ENCODE peak calls at places on chromosomes 16 and 17, in five cellular contexts. One of them, this sample, is unnamed.

GRCh38 chr17:76032073-76032779 is 5.1 kb upstream of the EVPL start:
- DNase-seq in HFF-Myc: no peak
- DNase-seq in RWPE1: no peak
- DNase-seq in progenitor cell of endocrine pancreas: no peak
- DNase-seq in body of pancreas: peak
- DNase-seq in this sample: no peak

GRCh38 chr17:68694791-68695485 is 93.8 kb upstream of the FAM20A start:
- DNase-seq in HFF-Myc: peak
- DNase-seq in RWPE1: no peak
- DNase-seq in progenitor cell of endocrine pancreas: no peak
- DNase-seq in body of pancreas: no peak
- DNase-seq in this sample: no peak

GRCh38 chr17:4304417-4305027 is 40.7 kb upstream of the ANKFY1 start:
- DNase-seq in HFF-Myc: no peak
- DNase-seq in RWPE1: peak
- DNase-seq in progenitor cell of endocrine pancreas: no peak
- DNase-seq in body of pancreas: peak
- DNase-seq in this sample: no peak

GRCh38 chr17:18138065-18138749 is 29.7 kb downstream of the MYO15A start:
- DNase-seq in HFF-Myc: no peak
- DNase-seq in RWPE1: no peak
- DNase-seq in progenitor cell of endocrine pancreas: no peak
- DNase-seq in body of pancreas: no peak
- DNase-seq in this sample: no peak

GRCh38 chr16:54647731-54648221 is 282.9 kb upstream of the IRX5 start:
- DNase-seq in HFF-Myc: no peak
- DNase-seq in RWPE1: peak
- DNase-seq in progenitor cell of endocrine pancreas: no peak
- DNase-seq in body of pancreas: no peak
- DNase-seq in this sample: no peak

GRCh38 chr16:26963109-26963508 is 103.6 kb upstream of the C16orf82 start:
- DNase-seq in HFF-Myc: no peak
- DNase-seq in RWPE1: no peak
- DNase-seq in progenitor cell of endocrine pancreas: no peak
- DNase-seq in body of pancreas: no peak
- DNase-seq in this sample: no peak

GRCh38 chr17:75814900-75815373 is 29.3 kb downstream of the UNC13D start:
- DNase-seq in HFF-Myc: peak
- DNase-seq in RWPE1: peak
- DNase-seq in progenitor cell of endocrine pancreas: no peak
- DNase-seq in body of pancreas: no peak
- DNase-seq in this sample: no peak

GRCh38 chr17:31738488-31738887 is 120.6 kb downstream of the COPRS start:
- DNase-seq in HFF-Myc: no peak
- DNase-seq in RWPE1: no peak
- DNase-seq in progenitor cell of endocrine pancreas: no peak
- DNase-seq in body of pancreas: no peak
- DNase-seq in this sample: no peak

GRCh38 chr17:28008526-28008925 is 34.0 kb upstream of the NLK start:
- DNase-seq in HFF-Myc: peak
- DNase-seq in RWPE1: peak
- DNase-seq in progenitor cell of endocrine pancreas: peak
- DNase-seq in body of pancreas: peak
- DNase-seq in this sample: no peak

GRCh38 chr16:69508033-69508432 is 57.7 kb upstream of the NFAT5 start:
- DNase-seq in HFF-Myc: no peak
- DNase-seq in RWPE1: no peak
- DNase-seq in progenitor cell of endocrine pancreas: no peak
- DNase-seq in body of pancreas: no peak
- DNase-seq in this sample: no peak

GRCh38 chr17:81522491-81523125 is 5.6 kb upstream of the FSCN2 start:
- DNase-seq in HFF-Myc: no peak
- DNase-seq in RWPE1: no peak
- DNase-seq in progenitor cell of endocrine pancreas: no peak
- DNase-seq in body of pancreas: no peak
- DNase-seq in this sample: no peak

GRCh38 chr16:56987692-56988091 is 1.7 kb upstream of the NLRC5 start:
- DNase-seq in HFF-Myc: no peak
- DNase-seq in RWPE1: no peak
- DNase-seq in progenitor cell of endocrine pancreas: no peak
- DNase-seq in body of pancreas: no peak
- DNase-seq in this sample: no peak

GRCh38 chr17:74011963-74012362 is 191.5 kb upstream of the RPL38 start:
- DNase-seq in HFF-Myc: no peak
- DNase-seq in RWPE1: no peak
- DNase-seq in progenitor cell of endocrine pancreas: no peak
- DNase-seq in body of pancreas: no peak
- DNase-seq in this sample: no peak

GRCh38 chr17:74006366-74006765 is 197.1 kb upstream of the RPL38 start:
- DNase-seq in HFF-Myc: no peak
- DNase-seq in RWPE1: no peak
- DNase-seq in progenitor cell of endocrine pancreas: no peak
- DNase-seq in body of pancreas: no peak
- DNase-seq in this sample: no peak

GRCh38 chr17:74005790-74006189 is 197.7 kb upstream of the RPL38 start:
- DNase-seq in HFF-Myc: no peak
- DNase-seq in RWPE1: no peak
- DNase-seq in progenitor cell of endocrine pancreas: no peak
- DNase-seq in body of pancreas: no peak
- DNase-seq in this sample: no peak

GRCh38 chr17:74010903-74011302 is 192.6 kb upstream of the RPL38 start:
- DNase-seq in HFF-Myc: no peak
- DNase-seq in RWPE1: no peak
- DNase-seq in progenitor cell of endocrine pancreas: no peak
- DNase-seq in body of pancreas: no peak
- DNase-seq in this sample: no peak

GRCh38 chr17:74008196-74008595 is 195.3 kb upstream of the RPL38 start:
- DNase-seq in HFF-Myc: no peak
- DNase-seq in RWPE1: no peak
- DNase-seq in progenitor cell of endocrine pancreas: no peak
- DNase-seq in body of pancreas: no peak
- DNase-seq in this sample: no peak
- TF ChIP-seq CTCF in HFF-Myc: peak
- TF ChIP-seq CTCF in RWPE1: no peak
- TF ChIP-seq CTCF in progenitor cell of endocrine pancreas: peak
- TF ChIP-seq CTCF in body of pancreas: no peak
- TF ChIP-seq CTCF in this sample: no peak

DNA sequence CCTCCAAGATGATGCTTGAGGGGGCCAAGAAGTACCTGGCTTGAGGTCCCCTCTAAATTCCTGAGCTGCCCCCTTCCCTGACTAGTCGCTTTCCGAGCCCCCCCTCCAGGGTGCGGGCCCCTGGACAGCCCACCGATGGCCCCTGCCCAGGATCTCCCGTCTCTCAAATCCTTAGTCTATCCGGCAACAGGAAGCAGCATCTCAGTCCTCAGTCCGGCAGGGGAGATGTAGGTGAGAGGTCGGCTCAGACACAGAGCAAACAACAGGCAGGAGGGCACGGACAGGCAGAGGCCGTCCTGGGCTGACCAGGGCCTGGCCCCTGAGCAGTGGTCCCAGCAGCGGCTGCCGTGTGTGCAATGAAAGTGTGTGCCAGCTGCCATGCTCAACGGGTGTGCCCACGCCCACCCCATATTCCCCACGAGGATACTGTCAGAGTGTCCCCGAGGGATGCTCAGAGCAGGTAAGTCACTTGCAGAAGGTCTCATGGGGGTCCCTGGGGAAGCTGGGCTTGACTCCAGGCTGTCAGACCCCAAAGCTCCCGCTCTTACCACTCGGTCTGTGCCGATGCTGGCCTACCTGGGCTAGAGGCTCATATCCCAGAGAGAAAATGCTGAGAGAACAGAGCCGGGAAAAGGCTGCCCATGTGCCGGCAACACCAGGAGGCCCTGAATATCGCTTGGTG is 7.2 kb downstream of the SLC43A2 start:
- DNase-seq in HFF-Myc: no peak
- DNase-seq in RWPE1: no peak
- DNase-seq in progenitor cell of endocrine pancreas: no peak
- DNase-seq in body of pancreas: no peak
- DNase-seq in this sample: no peak
- TF ChIP-seq CTCF in HFF-Myc: no peak
- TF ChIP-seq CTCF in RWPE1: no peak
- TF ChIP-seq CTCF in progenitor cell of endocrine pancreas: no peak
- TF ChIP-seq CTCF in body of pancreas: no peak
- TF ChIP-seq CTCF in this sample: no peak

GRCh38 chr16:60902114-60902513 is 1134.1 kb downstream of the CDH8 start:
- DNase-seq in HFF-Myc: no peak
- DNase-seq in RWPE1: no peak
- DNase-seq in progenitor cell of endocrine pancreas: no peak
- DNase-seq in body of pancreas: no peak
- DNase-seq in this sample: no peak

GRCh38 chr16:60905806-60906205 is 1130.4 kb downstream of the CDH8 start:
- DNase-seq in HFF-Myc: no peak
- DNase-seq in RWPE1: no peak
- DNase-seq in progenitor cell of endocrine pancreas: no peak
- DNase-seq in body of pancreas: no peak
- DNase-seq in this sample: no peak

GRCh38 chr16:60907645-60908044 is 1128.6 kb downstream of the CDH8 start:
- DNase-seq in HFF-Myc: no peak
- DNase-seq in RWPE1: no peak
- DNase-seq in progenitor cell of endocrine pancreas: no peak
- DNase-seq in body of pancreas: no peak
- DNase-seq in this sample: no peak
- TF ChIP-seq CTCF in HFF-Myc: no peak
- TF ChIP-seq CTCF in RWPE1: no peak
- TF ChIP-seq CTCF in progenitor cell of endocrine pancreas: peak
- TF ChIP-seq CTCF in body of pancreas: no peak
- TF ChIP-seq CTCF in this sample: no peak

DNA sequence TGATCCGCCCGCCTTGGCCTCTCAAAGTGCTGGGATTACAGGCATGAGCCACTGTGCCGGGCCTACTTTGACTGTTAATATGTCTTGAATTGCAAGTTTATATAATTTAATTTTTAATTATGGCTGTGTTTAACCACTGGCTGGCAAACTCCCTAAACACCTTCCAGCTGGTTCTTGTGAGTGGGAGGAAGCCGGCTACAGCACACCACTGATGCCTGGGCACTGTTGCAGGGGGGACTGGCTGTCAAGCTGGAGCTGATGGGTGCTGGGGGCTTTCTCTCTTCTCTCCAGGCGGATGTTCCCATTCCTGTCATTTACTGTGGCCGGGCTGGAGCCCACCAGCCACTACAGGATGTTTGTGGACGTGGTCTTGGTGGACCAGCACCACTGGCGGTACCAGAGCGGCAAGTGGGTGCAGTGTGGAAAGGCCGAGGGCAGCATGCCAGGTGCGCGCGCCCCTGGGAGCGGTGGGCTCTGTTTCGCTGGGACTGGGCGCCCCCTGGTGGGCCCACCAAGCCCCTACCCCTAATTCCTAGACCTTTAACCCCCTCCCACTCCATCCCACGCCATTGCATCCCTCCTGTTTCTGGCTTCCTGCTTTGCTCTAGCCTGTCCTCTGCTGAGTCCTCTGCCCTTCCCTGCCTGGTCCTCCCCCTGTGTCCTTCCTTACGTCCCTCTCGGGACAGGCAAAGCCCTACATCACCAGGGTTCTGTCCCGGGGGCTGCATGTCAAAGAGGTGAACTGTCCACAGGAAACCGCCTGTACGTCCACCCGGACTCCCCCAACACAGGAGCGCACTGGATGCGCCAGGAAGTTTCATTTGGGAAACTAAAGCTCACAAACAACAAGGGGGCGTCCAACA is 9.5 kb downstream of the TBX21 start:
- DNase-seq in HFF-Myc: no peak
- DNase-seq in RWPE1: no peak
- DNase-seq in progenitor cell of endocrine pancreas: peak
- DNase-seq in body of pancreas: no peak
- DNase-seq in this sample: no peak
- TF ChIP-seq CTCF in HFF-Myc: peak
- TF ChIP-seq CTCF in RWPE1: no peak
- TF ChIP-seq CTCF in progenitor cell of endocrine pancreas: peak
- TF ChIP-seq CTCF in body of pancreas: no peak
- TF ChIP-seq CTCF in this sample: peak

DNA sequence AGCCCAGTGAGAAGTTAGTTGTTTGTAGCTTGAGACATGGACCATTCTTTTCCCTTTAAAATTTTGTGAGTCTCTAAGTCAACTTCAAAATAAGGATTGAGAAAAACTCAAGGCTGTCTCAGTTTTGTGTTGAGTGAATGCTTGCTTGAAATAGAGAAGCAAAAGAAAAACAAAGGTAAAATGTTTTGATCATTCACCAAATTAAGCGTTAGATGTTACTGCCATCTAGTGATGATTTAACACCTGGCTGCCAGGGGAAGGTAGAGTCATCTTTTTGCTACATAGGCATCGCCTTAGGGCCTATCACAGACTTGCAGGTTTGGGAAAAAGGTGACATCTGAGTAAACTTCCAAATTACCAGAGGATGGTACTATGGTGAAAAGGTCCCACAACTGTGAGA is 74.4 kb downstream of the PCTP start:
- DNase-seq in HFF-Myc: no peak
- DNase-seq in RWPE1: peak
- DNase-seq in progenitor cell of endocrine pancreas: no peak
- DNase-seq in body of pancreas: no peak
- DNase-seq in this sample: no peak
- TF ChIP-seq CTCF in HFF-Myc: no peak
- TF ChIP-seq CTCF in RWPE1: peak
- TF ChIP-seq CTCF in progenitor cell of endocrine pancreas: peak
- TF ChIP-seq CTCF in body of pancreas: no peak
- TF ChIP-seq CTCF in this sample: no peak

This sample was measured in natural killer cell.